ENCODE peak calls at places on chromosome 5, in ten cellular contexts. K is body of pancreas, V is hepatocyte, P is IMR-90, D is prostate gland, X is transverse colon, R is BJ, U is brain microvascular endothelial cell, H is bronchial epithelial cell, N is heart right ventricle. T is an unnamed sample. For H3K27me3, the result is how much of the 10 kb centered on the place peaks cover.

GRCh38 chr5:165497707-165498106 is 1992.3 kb downstream of the MAT2B start:
- DNase-seq in K (peak), V (peak), P (peak), D (no peak), X (no peak), R (no peak), U (no peak), H (no peak), N (no peak), T (no peak)

GRCh38 chr5:72452515-72453259 is 54.5 kb downstream of the ZNF366 start:
- DNase-seq in K (peak), V (peak), P (peak), D (peak), X (peak), R (peak), U (peak), H (peak), N (peak), T (peak)

GRCh38 chr5:96597441-96598020 is 64.6 kb upstream of the CAST start:
- DNase-seq in K (no peak), V (no peak), P (peak), D (no peak), X (no peak), R (no peak), U (peak), H (peak), N (no peak), T (no peak)

GRCh38 chr5:38162625-38163024 is 95.7 kb upstream of the EGFLAM start:
- DNase-seq in K (no peak), V (no peak), P (peak), D (no peak), X (no peak), R (no peak), U (peak), H (no peak), N (no peak), T (no peak)

GRCh38 chr5:73497537-73498056 is 645 bp upstream of the BTF3 start:
- DNase-seq in K (no peak), V (no peak), P (no peak), D (no peak), X (no peak), R (no peak), U (no peak), H (no peak), N (no peak), T (no peak)

GRCh38 chr5:168282120-168282519 is 9.3 kb upstream of the WWC1 start:
- DNase-seq in K (no peak), V (peak), P (peak), D (no peak), X (no peak), R (no peak), U (no peak), H (no peak), N (no peak), T (peak)

GRCh38 chr5:36334315-36334714 is 32.6 kb upstream of the RANBP3L start:
- DNase-seq in K (no peak), V (no peak), P (no peak), D (no peak), X (no peak), R (peak), U (no peak), H (no peak), N (no peak), T (no peak)

GRCh38 chr5:114940709-114941108 is 229.0 kb downstream of the TRIM36 start:
- DNase-seq in K (no peak), V (no peak), P (no peak), D (no peak), X (no peak), R (no peak), U (no peak), H (no peak), N (no peak), T (no peak)

GRCh38 chr5:170571331-170571731 is 67.5 kb downstream of the KCNIP1 start:
- DNase-seq in K (no peak), V (peak), P (peak), D (no peak), X (no peak), R (no peak), U (peak), H (peak), N (no peak), T (no peak)

GRCh38 chr5:73722224-73722623 is 96.2 kb downstream of the ARHGEF28 start:
- DNase-seq in K (no peak), V (no peak), P (peak), D (no peak), X (no peak), R (peak), U (no peak), H (no peak), N (no peak), T (no peak)

GRCh38 chr5:157828949-157829639 is 29.9 kb downstream of the CLINT1 start:
- DNase-seq in K (no peak), V (no peak), P (no peak), D (no peak), X (no peak), R (no peak), U (no peak), H (peak), N (no peak), T (no peak)

GRCh38 chr5:139130217-139130616 is 68.0 kb downstream of the SIL1 start:
- DNase-seq in K (no peak), V (no peak), P (no peak), D (no peak), X (no peak), R (no peak), U (no peak), H (no peak), N (no peak), T (no peak)

GRCh38 chr5:19880430-19880829 is 107.6 kb downstream of the CDH18 start:
- DNase-seq in K (no peak), V (no peak), P (no peak), D (no peak), X (no peak), R (no peak), U (no peak), H (no peak), N (no peak), T (no peak)

GRCh38 chr5:96432245-96433065 is 593 bp downstream of the PCSK1 start:
- DNase-seq in K (peak), V (peak), P (no peak), D (no peak), X (no peak), R (no peak), U (no peak), H (no peak), N (no peak), T (no peak)

GRCh38 chr5:149356391-149356790 is 1.5 kb upstream of the PCYOX1L start:
- DNase-seq in K (no peak), V (no peak), P (no peak), D (no peak), X (no peak), R (no peak), U (no peak), H (no peak), N (no peak), T (no peak)

GRCh38 chr5:96064905-96065304 is 103.3 kb upstream of the ELL2 start:
- DNase-seq in K (no peak), V (no peak), P (no peak), D (no peak), X (no peak), R (no peak), U (no peak), H (peak), N (no peak), T (no peak)

GRCh38 chr5:133944263-133945230 is 23.9 kb downstream of the C5orf15 start:
- DNase-seq in K (peak), V (peak), P (peak), D (no peak), X (peak), R (no peak), U (peak), H (peak), N (no peak), T (peak)

GRCh38 chr5:58967597-58968281 is 384.9 kb downstream of the RAB3C start:
- DNase-seq in K (no peak), V (no peak), P (no peak), D (no peak), X (no peak), R (no peak), U (no peak), H (no peak), N (no peak), T (no peak)

GRCh38 chr5:89988998-89989690 is 420.4 kb downstream of the CETN3 start:
- DNase-seq in K (no peak), V (no peak), P (no peak), D (no peak), X (no peak), R (no peak), U (peak), H (no peak), N (peak), T (no peak)

GRCh38 chr5:124343451-124343867 is 403.0 kb downstream of the ZNF608 start:
- DNase-seq in K (no peak), V (peak), P (peak), D (no peak), X (no peak), R (peak), U (peak), H (peak), N (no peak), T (peak)

GRCh38 chr5:54492196-54492595 is 25.4 kb upstream of the SNX18 start:
- DNase-seq in K (no peak), V (no peak), P (no peak), D (no peak), X (no peak), R (no peak), U (no peak), H (no peak), N (no peak), T (no peak)

GRCh38 chr5:73311291-73312110 is 137.1 kb downstream of the FOXD1 start:
- DNase-seq in K (no peak), V (peak), P (peak), D (no peak), X (no peak), R (no peak), U (peak), H (no peak), N (peak), T (peak)

GRCh38 chr5:39072915-39073758 is 1.1 kb downstream of the RICTOR start:
- DNase-seq in K (peak), V (peak), P (peak), D (peak), X (peak), R (no peak), U (peak), H (peak), N (no peak), T (peak)

GRCh38 chr5:154714271-154714986 is 40.7 kb upstream of the LARP1 start:
- DNase-seq in K (peak), V (no peak), P (peak), D (no peak), X (peak), R (no peak), U (peak), H (peak), N (no peak), T (peak)

GRCh38 chr5:181054138-181054537 is 14.1 kb downstream of the BTNL9 start:
- DNase-seq in K (no peak), V (no peak), P (no peak), D (no peak), X (no peak), R (no peak), U (no peak), H (no peak), N (no peak), T (no peak)
- H3K4me3 ChIP-seq in K (no peak), V (no peak), P (no peak), D (peak), X (no peak), R (no peak), U (no peak), H (no peak), N (peak), T (peak)

GRCh38 chr5:180866296-180866695 is 5.2 kb upstream of the ZFP62 start:
- DNase-seq in K (peak), V (peak), P (no peak), D (peak), X (no peak), R (no peak), U (no peak), H (no peak), N (no peak), T (no peak)

GRCh38 chr5:180870669-180871068 is 9.6 kb upstream of the ZFP62 start:
- DNase-seq in K (no peak), V (no peak), P (no peak), D (no peak), X (no peak), R (no peak), U (no peak), H (no peak), N (no peak), T (no peak)

GRCh38 chr5:180869587-180869986 is 8.5 kb upstream of the ZFP62 start:
- DNase-seq in K (peak), V (no peak), P (no peak), D (peak), X (peak), R (no peak), U (no peak), H (no peak), N (no peak), T (peak)

GRCh38 chr5:180866985-180867384 is 5.9 kb upstream of the ZFP62 start:
- DNase-seq in K (no peak), V (no peak), P (no peak), D (no peak), X (peak), R (no peak), U (no peak), H (no peak), N (no peak), T (no peak)

GRCh38 chr5:180868960-180869359 is 7.9 kb upstream of the ZFP62 start:
- DNase-seq in K (peak), V (peak), P (peak), D (peak), X (peak), R (no peak), U (peak), H (peak), N (peak), T (peak)
- TF ChIP-seq CTCF in K (peak), V (peak), P (peak), D (peak), X (peak), R (peak), U (peak), H (peak), N (peak), T (peak)

DNA sequence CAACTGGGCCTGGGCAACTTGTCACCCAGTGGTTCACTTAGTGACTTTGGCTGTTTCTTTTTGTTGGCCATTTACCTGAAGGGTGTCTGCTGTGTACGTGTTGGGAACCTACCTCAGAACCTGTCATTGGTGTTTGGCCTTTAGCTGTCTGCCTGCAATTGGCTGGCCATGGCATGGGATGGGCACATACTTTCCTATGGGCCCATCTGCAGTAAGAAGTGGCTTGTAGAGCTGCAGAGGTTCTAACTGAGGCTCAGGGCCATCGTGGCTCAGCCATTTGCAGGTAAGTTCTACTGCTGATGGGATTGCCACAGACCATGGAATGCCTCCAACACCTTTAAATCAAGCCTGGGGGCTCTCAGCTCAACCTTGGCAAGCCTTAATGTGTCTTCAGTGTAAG is 9.6 kb upstream of the TIFAB start:
- DNase-seq in K (no peak), V (no peak), P (no peak), D (no peak), X (no peak), R (no peak), U (no peak), H (no peak), N (no peak), T (no peak)
- H3K27me3 ChIP-seq in K (under half), V (under half), P (half or more), D (under half), X (under half), R (under half), U (under half), H (under half), N (under half), T (under half)

GRCh38 chr5:91591076-91591475 is 208.0 kb upstream of the ARRDC3 start:
- DNase-seq in K (no peak), V (no peak), P (no peak), D (no peak), X (no peak), R (no peak), U (no peak), H (no peak), N (no peak), T (no peak)
- H3K4me3 ChIP-seq in K (no peak), V (no peak), P (no peak), D (no peak), X (no peak), R (no peak), U (no peak), H (no peak), N (no peak), T (no peak)

DNA sequence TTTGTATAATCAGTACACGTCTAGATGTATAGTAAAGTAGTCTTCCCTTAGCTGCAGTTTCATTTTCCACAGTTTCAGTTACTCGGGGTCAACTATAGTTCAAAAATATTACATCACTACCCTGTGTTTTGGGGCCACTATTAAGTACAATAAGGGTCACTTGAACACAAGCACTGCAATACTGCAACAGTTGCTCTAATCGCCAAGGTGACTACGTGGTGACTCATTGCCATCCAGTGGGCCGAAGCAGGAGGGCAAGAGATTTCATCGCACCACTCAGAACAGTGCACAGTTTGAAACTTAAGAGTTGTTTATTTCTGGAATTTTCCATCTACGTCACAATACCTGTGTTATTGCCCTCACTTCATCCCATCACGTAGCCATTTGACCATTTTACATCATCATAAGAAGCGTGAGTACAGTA is at the start of gene ARL14EPL:
- DNase-seq in K (peak), V (peak), P (peak), D (no peak), X (no peak), R (peak), U (peak), H (peak), N (no peak), T (peak)
- TF ChIP-seq CTCF in K (peak), V (peak), P (peak), D (no peak), X (no peak), R (peak), U (peak), H (no peak), N (no peak), T (no peak)

DNA sequence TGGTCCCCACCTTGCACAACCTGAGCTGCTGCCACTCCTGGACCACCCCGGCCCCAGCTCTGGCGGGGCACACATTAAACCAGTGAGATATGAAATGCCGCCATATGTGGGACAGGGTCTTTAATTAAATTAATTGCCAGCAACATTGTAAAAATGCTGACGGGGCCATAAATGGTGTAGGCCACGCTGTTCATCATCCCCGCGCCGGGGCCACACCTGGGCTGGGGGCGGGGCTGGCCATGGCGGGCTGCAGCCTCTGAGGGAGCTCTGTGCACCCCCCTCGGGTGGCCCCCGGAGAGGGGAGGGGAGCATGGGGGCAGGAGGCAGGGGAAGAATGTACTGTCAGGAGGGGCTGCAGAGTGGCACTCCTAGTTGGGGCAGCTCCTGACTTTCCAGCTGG is 41.0 kb downstream of the UNC5A start:
- DNase-seq in K (no peak), V (no peak), P (no peak), D (no peak), X (no peak), R (no peak), U (no peak), H (no peak), N (no peak), T (no peak)
- H3K27me3 ChIP-seq in K (under half), V (under half), P (half or more), D (under half), X (under half), R (under half), U (under half), H (under half), N (half or more), T (under half)

GRCh38 chr5:98349251-98349989 is 424.0 kb upstream of the RGMB start:
- DNase-seq in K (no peak), V (no peak), P (peak), D (no peak), X (no peak), R (peak), U (peak), H (peak), N (no peak), T (no peak)
- H3K4me3 ChIP-seq in K (no peak), V (no peak), P (no peak), D (no peak), X (no peak), R (no peak), U (peak), H (no peak), N (no peak), T (no peak)

GRCh38 chr5:81513982-81514381 is 120.0 kb upstream of the ACOT12 start:
- DNase-seq in K (no peak), V (no peak), P (peak), D (no peak), X (no peak), R (no peak), U (no peak), H (peak), N (no peak), T (no peak)
- TF ChIP-seq CTCF in K (peak), V (peak), P (peak), D (no peak), X (peak), R (no peak), U (no peak), H (no peak), N (no peak), T (no peak)

DNA sequence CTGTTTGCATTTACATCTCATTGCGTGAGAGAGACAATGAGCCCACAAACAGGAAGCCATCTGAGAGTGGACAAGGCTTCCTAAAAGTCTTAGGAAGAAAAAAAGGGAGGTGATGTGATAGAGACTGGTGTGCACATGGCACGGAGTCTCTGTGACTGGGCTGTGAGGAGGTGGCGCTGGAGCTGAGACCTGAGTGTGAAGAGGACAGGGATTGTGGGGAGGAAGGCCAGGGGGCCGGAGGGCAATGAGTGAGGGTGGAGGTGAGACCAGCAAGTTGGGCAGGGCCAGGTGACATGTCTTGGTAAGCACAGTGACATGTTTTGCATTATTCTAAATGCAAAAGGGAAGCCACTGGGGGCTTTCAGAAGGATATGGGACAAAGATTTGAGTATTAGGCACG is 45.0 kb downstream of the TSPAN17 start:
- DNase-seq in K (no peak), V (no peak), P (no peak), D (no peak), X (no peak), R (no peak), U (no peak), H (no peak), N (no peak), T (no peak)
- H3K27me3 ChIP-seq in K (under half), V (under half), P (half or more), D (under half), X (under half), R (under half), U (under half), H (under half), N (under half), T (under half)

T was measured in thyroid gland.